ENCODE peak calls at places on chromosomes 4 and X, in six cellular contexts. G is HFF-Myc, H is mucosa of descending colon, W is epithelial cell of proximal tubule, C is lower leg skin, A is dorsolateral prefrontal cortex. Y is an unnamed sample.

GRCh38 chr4:87912164-87913004 is 63.1 kb upstream of the SPP1 start:
- DNase-seq in G (no peak), H (no peak), W (no peak), C (no peak), A (no peak), Y (no peak)

GRCh38 chr4:184801781-184802180 is 24.0 kb downstream of the ACSL1 start:
- DNase-seq in G (no peak), H (no peak), W (no peak), C (no peak), A (no peak), Y (no peak)

GRCh38 chrX:38768079-38768478 is 33.2 kb upstream of the MID1IP1 start:
- DNase-seq in G (no peak), H (no peak), W (no peak), C (no peak), A (no peak), Y (no peak)

GRCh38 chr4:87843936-87844335 is 11.2 kb downstream of the MEPE start:
- DNase-seq in G (peak), H (no peak), W (no peak), C (peak), A (peak), Y (no peak)

GRCh38 chr4:139208404-139208945 is 31.5 kb upstream of the ELF2 start:
- DNase-seq in G (peak), H (no peak), W (no peak), C (peak), A (no peak), Y (no peak)

GRCh38 chrX:23435108-23435507 is 100.5 kb downstream of the PTCHD1 start:
- DNase-seq in G (no peak), H (no peak), W (no peak), C (no peak), A (no peak), Y (no peak)

GRCh38 chr4:14910411-14910810 is 91.9 kb upstream of the CPEB2 start:
- DNase-seq in G (no peak), H (no peak), W (no peak), C (no peak), A (no peak), Y (no peak)

GRCh38 chr4:24794916-24795665 is at the start of gene SOD3:
- DNase-seq in G (no peak), H (peak), W (peak), C (peak), A (peak), Y (no peak)

GRCh38 chr4:148056879-148057278 is 325.0 kb downstream of the ARHGAP10 start:
- DNase-seq in G (peak), H (no peak), W (no peak), C (peak), A (no peak), Y (peak)

GRCh38 chrX:11532291-11533075 is 133.2 kb downstream of the ARHGAP6 start:
- DNase-seq in G (no peak), H (no peak), W (no peak), C (no peak), A (no peak), Y (no peak)

GRCh38 chr4:74794341-74794801 is at the start of gene BTC:
- DNase-seq in G (no peak), H (peak), W (peak), C (peak), A (no peak), Y (peak)

GRCh38 chr4:122577808-122578781 is 42.8 kb downstream of the IL21 start:
- DNase-seq in G (no peak), H (no peak), W (no peak), C (no peak), A (no peak), Y (no peak)

GRCh38 chr4:15757084-15757483 is 21.0 kb upstream of the CD38 start:
- DNase-seq in G (no peak), H (no peak), W (no peak), C (no peak), A (no peak), Y (no peak)

GRCh38 chr4:93828332-93828829 is at the start of gene ATOH1:
- DNase-seq in G (no peak), H (peak), W (no peak), C (no peak), A (no peak), Y (no peak)

GRCh38 chr4:124202106-124202505 is 510.4 kb downstream of the ANKRD50 start:
- DNase-seq in G (no peak), H (no peak), W (no peak), C (peak), A (no peak), Y (no peak)

GRCh38 chrX:68257015-68257414 is 176.3 kb downstream of the OPHN1 start:
- DNase-seq in G (no peak), H (no peak), W (no peak), C (no peak), A (no peak), Y (no peak)

GRCh38 chr4:8849266-8850073 is 22.2 kb downstream of the HMX1 start:
- DNase-seq in G (no peak), H (no peak), W (no peak), C (no peak), A (no peak), Y (peak)

GRCh38 chr4:49036528-49036927 is 50.5 kb downstream of the CWH43 start:
- DNase-seq in G (no peak), H (no peak), W (no peak), C (no peak), A (no peak), Y (no peak)

GRCh38 chrX:130826249-130826648 is 76.8 kb downstream of the ENOX2 start:
- DNase-seq in G (no peak), H (no peak), W (no peak), C (no peak), A (no peak), Y (no peak)

GRCh38 chr4:132918083-132918482 is 231.0 kb upstream of the PCDH10 start:
- DNase-seq in G (no peak), H (no peak), W (no peak), C (no peak), A (no peak), Y (no peak)

GRCh38 chr4:147580396-147580795 is 36.8 kb upstream of the TMEM184C start:
- DNase-seq in G (no peak), H (no peak), W (no peak), C (no peak), A (no peak), Y (no peak)

GRCh38 chrX:46755656-46756055 is 3.3 kb downstream of the SLC9A7 start:
- DNase-seq in G (no peak), H (no peak), W (no peak), C (no peak), A (no peak), Y (no peak)

GRCh38 chr4:108946237-108946636 is 183.4 kb upstream of the ETNPPL start:
- DNase-seq in G (no peak), H (no peak), W (no peak), C (no peak), A (no peak), Y (no peak)

GRCh38 chrX:113384628-113385027 is 544.0 kb upstream of the AMOT start:
- DNase-seq in G (peak), H (no peak), W (no peak), C (peak), A (no peak), Y (no peak)

GRCh38 chrX:69021095-69021494 is 144.2 kb downstream of the PJA1 start:
- DNase-seq in G (no peak), H (no peak), W (no peak), C (no peak), A (no peak), Y (no peak)

GRCh38 chr4:73133784-73134183 is 64.3 kb upstream of the COX18 start:
- DNase-seq in G (no peak), H (no peak), W (no peak), C (no peak), A (no peak), Y (no peak)

GRCh38 chr4:73131281-73131680 is 61.8 kb upstream of the COX18 start:
- DNase-seq in G (no peak), H (no peak), W (no peak), C (no peak), A (no peak), Y (no peak)

GRCh38 chr4:73129319-73129718 is 59.8 kb upstream of the COX18 start:
- DNase-seq in G (no peak), H (no peak), W (no peak), C (no peak), A (no peak), Y (no peak)

DNA sequence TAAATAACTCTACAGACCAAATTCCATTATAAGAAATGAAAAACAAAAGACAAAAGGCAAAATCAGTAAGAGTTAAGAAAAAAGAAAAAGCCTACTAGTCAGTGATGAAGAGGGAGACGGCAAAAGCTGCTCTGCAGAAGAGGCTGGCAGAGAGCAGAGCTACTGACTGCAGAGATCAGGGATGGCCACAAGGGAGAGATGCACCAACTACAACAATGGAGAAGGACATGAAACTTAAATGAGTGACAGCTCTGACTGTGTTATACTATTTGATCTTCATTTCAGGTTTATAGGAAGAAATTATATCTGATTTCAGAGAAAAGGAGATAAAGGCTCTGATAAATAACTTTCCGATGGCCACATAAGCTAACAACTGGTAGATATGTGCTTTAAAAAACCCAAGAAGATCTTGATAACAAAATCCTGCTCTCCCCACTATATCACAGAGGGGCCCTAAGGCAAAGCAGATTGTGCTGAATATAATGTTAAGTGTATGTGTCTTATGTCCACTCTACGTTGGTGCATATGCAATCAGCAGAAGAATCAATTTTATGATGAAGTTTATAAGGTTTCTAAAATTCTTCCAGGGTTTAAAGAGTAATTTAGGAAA is 58.4 kb upstream of the COX18 start:
- DNase-seq in G (no peak), H (no peak), W (no peak), C (no peak), A (no peak), Y (no peak)
- TF ChIP-seq CTCF in G (no peak), H (no peak), W (peak), C (no peak), A (no peak), Y (no peak)

DNA sequence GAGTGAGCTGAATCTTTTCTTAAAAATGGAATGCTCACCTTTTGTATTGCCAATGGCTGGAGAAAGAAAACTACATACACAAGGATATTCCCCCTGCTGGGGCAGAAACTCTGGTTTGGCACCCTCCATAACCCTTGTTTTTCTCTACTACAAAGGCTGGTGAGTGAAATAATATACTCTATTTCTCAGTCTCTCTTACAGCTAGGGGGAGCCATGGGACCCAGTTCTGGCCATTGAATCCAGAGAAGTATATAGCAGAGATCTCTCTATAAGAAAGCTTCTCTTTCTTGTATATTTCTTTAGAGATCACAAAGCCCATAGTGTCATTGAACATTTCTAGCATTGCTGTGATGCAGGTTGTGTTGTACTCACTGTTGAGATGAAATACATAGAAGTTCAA is 49.8 kb downstream of the SMPX start:
- DNase-seq in G (no peak), H (no peak), W (no peak), C (no peak), A (no peak), Y (no peak)
- TF ChIP-seq CTCF in G (peak), H (no peak), W (peak), C (no peak), A (no peak), Y (no peak)

GRCh38 chrX:134025986-134026731 is 40.8 kb upstream of the GPC3 start:
- DNase-seq in G (no peak), H (no peak), W (no peak), C (no peak), A (no peak), Y (no peak)
- TF ChIP-seq CTCF in G (no peak), H (no peak), W (no peak), C (no peak), A (no peak), Y (no peak)

GRCh38 chrX:13857804-13858203 is 40.9 kb upstream of the GPM6B start:
- DNase-seq in G (no peak), H (no peak), W (no peak), C (no peak), A (no peak), Y (no peak)

GRCh38 chrX:13855689-13856425 is 39.0 kb upstream of the GPM6B start:
- DNase-seq in G (no peak), H (no peak), W (no peak), C (no peak), A (no peak), Y (no peak)

GRCh38 chrX:13851996-13852695 is 35.3 kb upstream of the GPM6B start:
- DNase-seq in G (no peak), H (no peak), W (no peak), C (no peak), A (no peak), Y (no peak)
- TF ChIP-seq CTCF in G (no peak), H (no peak), W (peak), C (no peak), A (no peak), Y (no peak)

GRCh38 chr4:61753739-61754138 is 553.6 kb downstream of the ADGRL3 start:
- DNase-seq in G (no peak), H (no peak), W (no peak), C (no peak), A (no peak), Y (no peak)
- TF ChIP-seq CTCF in G (no peak), H (no peak), W (no peak), C (no peak), A (no peak), Y (no peak)

GRCh38 chr4:110442309-110442708 is 33.6 kb upstream of the ENPEP start:
- DNase-seq in G (no peak), H (no peak), W (no peak), C (no peak), A (no peak), Y (no peak)
- TF ChIP-seq CTCF in G (no peak), H (no peak), W (peak), C (no peak), A (no peak), Y (no peak)

GRCh38 chr4:13599159-13599558 is 28.4 kb downstream of the BOD1L1 start:
- DNase-seq in G (no peak), H (no peak), W (peak), C (no peak), A (peak), Y (no peak)
- TF ChIP-seq CTCF in G (peak), H (no peak), W (peak), C (no peak), A (no peak), Y (no peak)

GRCh38 chrX:30308263-30309138 is 689 bp downstream of the NR0B1 start:
- DNase-seq in G (no peak), H (no peak), W (no peak), C (no peak), A (no peak), Y (no peak)
- TF ChIP-seq CTCF in G (peak), H (no peak), W (peak), C (no peak), A (no peak), Y (no peak)

GRCh38 chr4:67288964-67289363 is 256.3 kb downstream of the CENPC start:
- DNase-seq in G (no peak), H (no peak), W (no peak), C (no peak), A (no peak), Y (no peak)
- TF ChIP-seq CTCF in G (no peak), H (no peak), W (peak), C (no peak), A (no peak), Y (no peak)

DNA sequence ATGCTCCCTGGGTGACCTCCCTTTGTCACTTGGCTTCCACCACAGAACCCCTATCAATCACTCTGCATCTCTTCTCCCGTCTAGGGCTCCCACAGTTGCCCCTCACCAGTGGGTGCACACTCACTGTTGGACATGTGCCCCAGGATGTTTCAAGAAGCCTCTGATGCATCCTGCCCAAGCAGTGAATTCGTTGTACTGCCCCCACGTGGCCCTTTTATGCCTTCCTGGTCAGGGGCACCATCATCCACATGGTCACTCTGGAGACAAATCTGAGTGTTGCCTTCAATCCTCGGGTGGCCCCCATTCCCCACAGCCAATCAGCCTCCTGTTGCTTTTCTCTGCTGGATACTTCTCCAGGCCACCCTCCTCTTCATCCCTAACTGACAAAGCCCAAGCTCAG is 12.2 kb downstream of the ITIH6 start:
- DNase-seq in G (no peak), H (no peak), W (no peak), C (no peak), A (no peak), Y (no peak)
- TF ChIP-seq CTCF in G (peak), H (no peak), W (peak), C (no peak), A (no peak), Y (no peak)

Y was measured in omental fat pad.